ENCODE peak calls at places on chromosome 5, in six cellular contexts. One of them, this sample, is unnamed.

GRCh38 chr5:103693485-103693884 is 130.9 kb upstream of the NUDT12 start:
- DNase-seq in upper lobe of right lung: no peak
- DNase-seq in esophagus squamous epithelium: no peak
- DNase-seq in left ventricle myocardium inferior: no peak
- DNase-seq in transverse colon: no peak
- DNase-seq in psoas muscle: no peak
- DNase-seq in this sample: no peak

GRCh38 chr5:160496784-160497183 is 75.1 kb downstream of the PTTG1 start:
- DNase-seq in upper lobe of right lung: no peak
- DNase-seq in esophagus squamous epithelium: no peak
- DNase-seq in left ventricle myocardium inferior: no peak
- DNase-seq in transverse colon: no peak
- DNase-seq in psoas muscle: no peak
- DNase-seq in this sample: no peak

GRCh38 chr5:81247441-81247972 is 14.4 kb downstream of the CKMT2 start:
- DNase-seq in upper lobe of right lung: no peak
- DNase-seq in esophagus squamous epithelium: no peak
- DNase-seq in left ventricle myocardium inferior: no peak
- DNase-seq in transverse colon: no peak
- DNase-seq in psoas muscle: no peak
- DNase-seq in this sample: no peak

GRCh38 chr5:143985832-143986485 is 174.0 kb downstream of the HMHB1 start:
- DNase-seq in upper lobe of right lung: no peak
- DNase-seq in esophagus squamous epithelium: no peak
- DNase-seq in left ventricle myocardium inferior: no peak
- DNase-seq in transverse colon: peak
- DNase-seq in psoas muscle: no peak
- DNase-seq in this sample: peak

GRCh38 chr5:43040287-43041098 is at the start of gene ANXA2R:
- DNase-seq in upper lobe of right lung: peak
- DNase-seq in esophagus squamous epithelium: peak
- DNase-seq in left ventricle myocardium inferior: peak
- DNase-seq in transverse colon: peak
- DNase-seq in psoas muscle: peak
- DNase-seq in this sample: peak

GRCh38 chr5:127909078-127909477 is 174.5 kb upstream of the SLC12A2 start:
- DNase-seq in upper lobe of right lung: no peak
- DNase-seq in esophagus squamous epithelium: no peak
- DNase-seq in left ventricle myocardium inferior: no peak
- DNase-seq in transverse colon: no peak
- DNase-seq in psoas muscle: no peak
- DNase-seq in this sample: no peak

GRCh38 chr5:79694652-79695051 is 5.0 kb downstream of the CMYA5 start:
- DNase-seq in upper lobe of right lung: no peak
- DNase-seq in esophagus squamous epithelium: no peak
- DNase-seq in left ventricle myocardium inferior: no peak
- DNase-seq in transverse colon: no peak
- DNase-seq in psoas muscle: no peak
- DNase-seq in this sample: no peak

GRCh38 chr5:169549453-169549852 is 34.1 kb upstream of the SPDL1 start:
- DNase-seq in upper lobe of right lung: no peak
- DNase-seq in esophagus squamous epithelium: no peak
- DNase-seq in left ventricle myocardium inferior: no peak
- DNase-seq in transverse colon: no peak
- DNase-seq in psoas muscle: no peak
- DNase-seq in this sample: no peak

GRCh38 chr5:148858106-148858505 is 31.7 kb downstream of the ADRB2 start:
- DNase-seq in upper lobe of right lung: no peak
- DNase-seq in esophagus squamous epithelium: no peak
- DNase-seq in left ventricle myocardium inferior: no peak
- DNase-seq in transverse colon: no peak
- DNase-seq in psoas muscle: no peak
- DNase-seq in this sample: peak

GRCh38 chr5:179623906-179624741 is 653 bp upstream of the HNRNPH1 start:
- DNase-seq in upper lobe of right lung: no peak
- DNase-seq in esophagus squamous epithelium: no peak
- DNase-seq in left ventricle myocardium inferior: peak
- DNase-seq in transverse colon: peak
- DNase-seq in psoas muscle: no peak
- DNase-seq in this sample: no peak

GRCh38 chr5:118366429-118366828 is 621.9 kb downstream of the DTWD2 start:
- DNase-seq in upper lobe of right lung: no peak
- DNase-seq in esophagus squamous epithelium: no peak
- DNase-seq in left ventricle myocardium inferior: no peak
- DNase-seq in transverse colon: no peak
- DNase-seq in psoas muscle: no peak
- DNase-seq in this sample: no peak

GRCh38 chr5:158895573-158895972 is 204.1 kb downstream of the EBF1 start:
- DNase-seq in upper lobe of right lung: no peak
- DNase-seq in esophagus squamous epithelium: no peak
- DNase-seq in left ventricle myocardium inferior: no peak
- DNase-seq in transverse colon: no peak
- DNase-seq in psoas muscle: no peak
- DNase-seq in this sample: no peak

GRCh38 chr5:109125755-109126429 is 283.9 kb downstream of the PJA2 start:
- DNase-seq in upper lobe of right lung: no peak
- DNase-seq in esophagus squamous epithelium: no peak
- DNase-seq in left ventricle myocardium inferior: no peak
- DNase-seq in transverse colon: no peak
- DNase-seq in psoas muscle: no peak
- DNase-seq in this sample: no peak

GRCh38 chr5:147388171-147388977 is 121.5 kb downstream of the DPYSL3 start:
- DNase-seq in upper lobe of right lung: no peak
- DNase-seq in esophagus squamous epithelium: no peak
- DNase-seq in left ventricle myocardium inferior: no peak
- DNase-seq in transverse colon: no peak
- DNase-seq in psoas muscle: no peak
- DNase-seq in this sample: no peak

GRCh38 chr5:156169495-156169894 is 157.5 kb upstream of the SGCD start:
- DNase-seq in upper lobe of right lung: no peak
- DNase-seq in esophagus squamous epithelium: no peak
- DNase-seq in left ventricle myocardium inferior: no peak
- DNase-seq in transverse colon: no peak
- DNase-seq in psoas muscle: no peak
- DNase-seq in this sample: no peak

GRCh38 chr5:102760815-102761214 is 5.7 kb downstream of the PAM start:
- DNase-seq in upper lobe of right lung: no peak
- DNase-seq in esophagus squamous epithelium: no peak
- DNase-seq in left ventricle myocardium inferior: no peak
- DNase-seq in transverse colon: no peak
- DNase-seq in psoas muscle: no peak
- DNase-seq in this sample: no peak

GRCh38 chr5:15522141-15522540 is 22.2 kb downstream of the FBXL7 start:
- DNase-seq in upper lobe of right lung: no peak
- DNase-seq in esophagus squamous epithelium: no peak
- DNase-seq in left ventricle myocardium inferior: no peak
- DNase-seq in transverse colon: no peak
- DNase-seq in psoas muscle: no peak
- DNase-seq in this sample: no peak

GRCh38 chr5:59873113-59873512 is 20.4 kb downstream of the PDE4D start:
- DNase-seq in upper lobe of right lung: no peak
- DNase-seq in esophagus squamous epithelium: no peak
- DNase-seq in left ventricle myocardium inferior: no peak
- DNase-seq in transverse colon: no peak
- DNase-seq in psoas muscle: no peak
- DNase-seq in this sample: peak

GRCh38 chr5:80346055-80346454 is 26.3 kb downstream of the SPZ1 start:
- DNase-seq in upper lobe of right lung: no peak
- DNase-seq in esophagus squamous epithelium: no peak
- DNase-seq in left ventricle myocardium inferior: no peak
- DNase-seq in transverse colon: peak
- DNase-seq in psoas muscle: no peak
- DNase-seq in this sample: no peak

GRCh38 chr5:31186672-31187267 is 6.7 kb upstream of the CDH6 start:
- DNase-seq in upper lobe of right lung: no peak
- DNase-seq in esophagus squamous epithelium: no peak
- DNase-seq in left ventricle myocardium inferior: no peak
- DNase-seq in transverse colon: no peak
- DNase-seq in psoas muscle: no peak
- DNase-seq in this sample: no peak

GRCh38 chr5:153066281-153066680 is 424.2 kb upstream of the GRIA1 start:
- DNase-seq in upper lobe of right lung: no peak
- DNase-seq in esophagus squamous epithelium: no peak
- DNase-seq in left ventricle myocardium inferior: no peak
- DNase-seq in transverse colon: no peak
- DNase-seq in psoas muscle: no peak
- DNase-seq in this sample: no peak

GRCh38 chr5:79062431-79062830 is 7.0 kb downstream of the DMGDH start:
- DNase-seq in upper lobe of right lung: no peak
- DNase-seq in esophagus squamous epithelium: no peak
- DNase-seq in left ventricle myocardium inferior: no peak
- DNase-seq in transverse colon: no peak
- DNase-seq in psoas muscle: no peak
- DNase-seq in this sample: no peak

GRCh38 chr5:142834504-142834903 is 64.3 kb downstream of the ARHGAP26 start:
- DNase-seq in upper lobe of right lung: no peak
- DNase-seq in esophagus squamous epithelium: no peak
- DNase-seq in left ventricle myocardium inferior: no peak
- DNase-seq in transverse colon: peak
- DNase-seq in psoas muscle: no peak
- DNase-seq in this sample: no peak

GRCh38 chr5:119397518-119398380 is 41.9 kb downstream of the TNFAIP8 start:
- DNase-seq in upper lobe of right lung: no peak
- DNase-seq in esophagus squamous epithelium: no peak
- DNase-seq in left ventricle myocardium inferior: no peak
- DNase-seq in transverse colon: no peak
- DNase-seq in psoas muscle: no peak
- DNase-seq in this sample: no peak

GRCh38 chr5:159041754-159042153 is 58.0 kb downstream of the EBF1 start:
- DNase-seq in upper lobe of right lung: no peak
- DNase-seq in esophagus squamous epithelium: no peak
- DNase-seq in left ventricle myocardium inferior: no peak
- DNase-seq in transverse colon: no peak
- DNase-seq in psoas muscle: no peak
- DNase-seq in this sample: no peak

GRCh38 chr5:69415584-69415958 is 655 bp downstream of the MARVELD2 start:
- DNase-seq in upper lobe of right lung: peak
- DNase-seq in esophagus squamous epithelium: no peak
- DNase-seq in left ventricle myocardium inferior: no peak
- DNase-seq in transverse colon: peak
- DNase-seq in psoas muscle: no peak
- DNase-seq in this sample: no peak

GRCh38 chr5:124819201-124819600 is 72.8 kb upstream of the ZNF608 start:
- DNase-seq in upper lobe of right lung: no peak
- DNase-seq in esophagus squamous epithelium: no peak
- DNase-seq in left ventricle myocardium inferior: no peak
- DNase-seq in transverse colon: no peak
- DNase-seq in psoas muscle: no peak
- DNase-seq in this sample: no peak

GRCh38 chr5:104370523-104370922 is 807.9 kb upstream of the NUDT12 start:
- DNase-seq in upper lobe of right lung: no peak
- DNase-seq in esophagus squamous epithelium: no peak
- DNase-seq in left ventricle myocardium inferior: no peak
- DNase-seq in transverse colon: no peak
- DNase-seq in psoas muscle: no peak
- DNase-seq in this sample: no peak

GRCh38 chr5:143200781-143201398 is 202.6 kb downstream of the NR3C1 start:
- DNase-seq in upper lobe of right lung: no peak
- DNase-seq in esophagus squamous epithelium: no peak
- DNase-seq in left ventricle myocardium inferior: peak
- DNase-seq in transverse colon: no peak
- DNase-seq in psoas muscle: peak
- DNase-seq in this sample: peak

GRCh38 chr5:14206028-14206725 is 63.0 kb downstream of the TRIO start:
- DNase-seq in upper lobe of right lung: no peak
- DNase-seq in esophagus squamous epithelium: no peak
- DNase-seq in left ventricle myocardium inferior: no peak
- DNase-seq in transverse colon: no peak
- DNase-seq in psoas muscle: no peak
- DNase-seq in this sample: no peak

DNA sequence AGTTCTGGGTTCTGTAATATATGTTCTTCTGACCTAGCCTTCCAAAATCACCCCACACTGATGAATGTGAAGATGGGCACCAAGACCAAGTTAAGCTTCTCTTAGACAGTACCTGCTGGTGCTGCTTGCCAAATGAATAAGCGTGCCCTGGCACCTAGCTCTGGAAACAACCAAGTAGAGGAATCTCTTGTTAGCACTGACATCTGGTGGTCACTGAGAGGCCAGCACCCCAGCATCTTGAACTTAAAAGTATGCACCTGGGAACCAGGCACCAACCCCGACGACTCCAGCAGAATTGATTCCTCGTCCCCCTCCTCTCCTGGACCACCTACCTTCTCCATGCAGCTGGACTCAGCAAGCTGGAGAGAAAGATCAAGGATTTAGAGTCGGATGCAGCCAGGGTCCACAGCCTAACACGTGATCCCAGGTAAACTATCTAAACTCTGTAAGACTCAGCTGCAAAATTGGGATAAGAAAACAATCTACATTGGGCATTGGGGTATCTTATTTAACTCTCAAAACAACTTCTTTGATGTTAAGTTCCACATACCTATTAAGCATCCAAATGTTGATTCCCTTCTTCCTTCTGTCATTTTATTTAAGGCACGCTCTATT is 89.8 kb downstream of the SLC1A3 start:
- DNase-seq in upper lobe of right lung: peak
- DNase-seq in esophagus squamous epithelium: no peak
- DNase-seq in left ventricle myocardium inferior: peak
- DNase-seq in transverse colon: peak
- DNase-seq in psoas muscle: peak
- DNase-seq in this sample: no peak
- TF ChIP-seq CTCF in upper lobe of right lung: peak
- TF ChIP-seq CTCF in esophagus squamous epithelium: peak
- TF ChIP-seq CTCF in left ventricle myocardium inferior: peak
- TF ChIP-seq CTCF in transverse colon: peak
- TF ChIP-seq CTCF in psoas muscle: peak
- TF ChIP-seq CTCF in this sample: peak

DNA sequence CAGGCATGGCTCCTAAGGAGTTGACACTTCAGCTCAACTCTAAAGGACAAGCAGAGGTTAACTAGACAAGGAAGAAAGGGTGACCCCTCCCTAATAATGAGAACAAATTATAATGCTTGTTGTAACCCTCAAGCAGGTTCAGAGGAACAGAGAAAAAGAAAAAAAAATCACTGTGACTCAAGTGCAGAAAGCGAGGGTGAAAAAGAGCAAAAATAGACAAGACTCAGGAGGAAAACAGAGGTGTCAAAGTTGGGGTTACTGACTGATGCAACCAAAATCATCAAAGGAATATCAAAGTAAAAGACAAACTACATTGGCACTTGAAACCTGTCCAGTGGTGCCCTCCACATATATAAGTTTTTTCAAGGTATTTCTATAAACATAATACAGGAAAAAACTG is 28.4 kb downstream of the FBXW11 start:
- DNase-seq in upper lobe of right lung: no peak
- DNase-seq in esophagus squamous epithelium: no peak
- DNase-seq in left ventricle myocardium inferior: no peak
- DNase-seq in transverse colon: no peak
- DNase-seq in psoas muscle: no peak
- DNase-seq in this sample: no peak
- H3K4me3 ChIP-seq in upper lobe of right lung: no peak
- H3K4me3 ChIP-seq in esophagus squamous epithelium: no peak
- H3K4me3 ChIP-seq in left ventricle myocardium inferior: no peak
- H3K4me3 ChIP-seq in transverse colon: no peak
- H3K4me3 ChIP-seq in psoas muscle: no peak
- H3K4me3 ChIP-seq in this sample: no peak

GRCh38 chr5:34771076-34771475 is 67.9 kb upstream of the TTC23L start:
- DNase-seq in upper lobe of right lung: no peak
- DNase-seq in esophagus squamous epithelium: no peak
- DNase-seq in left ventricle myocardium inferior: no peak
- DNase-seq in transverse colon: no peak
- DNase-seq in psoas muscle: no peak
- DNase-seq in this sample: no peak
- TF ChIP-seq CTCF in upper lobe of right lung: no peak
- TF ChIP-seq CTCF in esophagus squamous epithelium: no peak
- TF ChIP-seq CTCF in left ventricle myocardium inferior: no peak
- TF ChIP-seq CTCF in transverse colon: no peak
- TF ChIP-seq CTCF in psoas muscle: no peak
- TF ChIP-seq CTCF in this sample: no peak

GRCh38 chr5:122720347-122720746 is 54.5 kb upstream of the SNX2 start:
- DNase-seq in upper lobe of right lung: no peak
- DNase-seq in esophagus squamous epithelium: no peak
- DNase-seq in left ventricle myocardium inferior: no peak
- DNase-seq in transverse colon: no peak
- DNase-seq in psoas muscle: no peak
- DNase-seq in this sample: no peak
- H3K4me3 ChIP-seq in upper lobe of right lung: no peak
- H3K4me3 ChIP-seq in esophagus squamous epithelium: no peak
- H3K4me3 ChIP-seq in left ventricle myocardium inferior: no peak
- H3K4me3 ChIP-seq in transverse colon: no peak
- H3K4me3 ChIP-seq in psoas muscle: no peak
- H3K4me3 ChIP-seq in this sample: no peak